ENCODE peak calls at places on chromosomes 4 and X, in ten cellular contexts. S is effector memory CD4-positive, alpha-beta T cell; E is hypothalamus; F is Daoy; N is SW480; D is epithelial cell of esophagus; T is NCI-H1694 treated with DMSO at 0.1 percent for 48 hours; Y is tibial nerve; P is fibroblast of lung; R is 8988T. G is an unnamed sample.

GRCh38 chr4:123661080-123661737 is 264.6 kb downstream of the SPRY1 start:
- DNase-seq in Y (no peak), T (no peak), E (no peak), P (peak), S (no peak), F (no peak), D (peak), N (peak), R (no peak), G (peak)

GRCh38 chrX:106220177-106220576 is 52.1 kb downstream of the PWWP3B start:
- DNase-seq in T (no peak), N (no peak), S (no peak), D (peak), F (no peak), P (no peak), E (no peak), R (no peak), Y (no peak), G (no peak)

GRCh38 chr4:88158360-88159136 is at the start of gene ABCG2:
- DNase-seq in D (peak), S (peak), R (no peak), P (peak), F (peak), N (peak), T (no peak), Y (no peak), E (peak), G (peak)

GRCh38 chrX:106615041-106615440 is 3.3 kb downstream of the RADX start:
- DNase-seq in S (no peak), E (no peak), D (peak), R (no peak), N (no peak), F (no peak), Y (no peak), T (no peak), P (peak), G (no peak)

GRCh38 chrX:150944233-150944632 is 38.9 kb upstream of the HMGB3 start:
- DNase-seq in E (no peak), S (no peak), Y (no peak), R (no peak), F (no peak), P (no peak), N (no peak), D (no peak), T (no peak), G (no peak)

GRCh38 chrX:154481195-154481594 is 2.1 kb upstream of the LAGE3 start:
- DNase-seq in Y (no peak), E (no peak), R (no peak), T (no peak), N (no peak), P (no peak), S (no peak), D (no peak), F (no peak), G (no peak)

GRCh38 chr4:186029731-186030421 is 39.1 kb upstream of the TLR3 start:
- DNase-seq in Y (peak), F (no peak), P (peak), E (no peak), S (no peak), R (no peak), D (peak), T (peak), N (no peak), G (no peak)

GRCh38 chrX:46179748-46180147 is 365.5 kb downstream of the ZNF674 start:
- DNase-seq in T (no peak), S (no peak), R (no peak), F (peak), Y (no peak), E (no peak), D (peak), P (no peak), N (no peak), G (no peak)

GRCh38 chr4:66572949-66573348 is 902.7 kb upstream of the EPHA5 start:
- DNase-seq in F (peak), P (peak), T (no peak), Y (no peak), R (no peak), E (no peak), S (no peak), D (peak), N (no peak), G (no peak)

GRCh38 chr4:110196206-110196870 is 2.1 kb downstream of the ELOVL6 start:
- DNase-seq in P (peak), E (peak), S (peak), Y (no peak), F (peak), R (peak), D (peak), T (no peak), N (peak), G (peak)

GRCh38 chrX:35285289-35285962 is 342.8 kb downstream of the FAM47B start:
- DNase-seq in D (no peak), P (no peak), F (no peak), Y (no peak), E (no peak), T (no peak), N (no peak), S (no peak), R (no peak), G (no peak)

GRCh38 chrX:28847423-28847822 is 260.2 kb downstream of the IL1RAPL1 start:
- DNase-seq in N (peak), E (no peak), Y (peak), R (no peak), T (no peak), S (no peak), F (no peak), P (peak), D (peak), G (no peak)

GRCh38 chrX:40299502-40300118 is 201.9 kb upstream of the BCOR start:
- DNase-seq in T (no peak), Y (no peak), D (no peak), R (no peak), F (no peak), S (no peak), P (no peak), N (no peak), E (no peak), G (no peak)

GRCh38 chrX:84168095-84168494 is 19.9 kb downstream of the RPS6KA6 start:
- DNase-seq in D (peak), S (no peak), P (peak), T (no peak), E (no peak), R (no peak), Y (no peak), N (no peak), F (peak), G (no peak)

GRCh38 chr4:20687894-20688293 is 12.4 kb upstream of the PACRGL start:
- DNase-seq in Y (no peak), E (no peak), F (peak), T (no peak), R (no peak), N (peak), S (no peak), P (peak), D (peak), G (no peak)

GRCh38 chrX:136059350-136059749 is 74.1 kb downstream of the SLC9A6 start:
- DNase-seq in S (no peak), D (no peak), T (no peak), F (no peak), E (no peak), R (no peak), N (no peak), P (no peak), Y (no peak), G (no peak)

GRCh38 chrX:17741123-17741511 is 3.8 kb downstream of the SCML1 start:
- DNase-seq in S (no peak), E (no peak), N (no peak), P (no peak), Y (no peak), T (no peak), F (no peak), D (no peak), R (no peak), G (no peak)

GRCh38 chr4:13917010-13917409 is 289.5 kb upstream of the BOD1L1 start:
- DNase-seq in D (no peak), P (peak), F (no peak), R (no peak), N (no peak), T (no peak), S (no peak), Y (no peak), E (no peak), G (no peak)

GRCh38 chr4:138611721-138612120 is 369.6 kb upstream of the SLC7A11 start:
- DNase-seq in R (no peak), Y (no peak), E (no peak), S (no peak), T (no peak), P (no peak), D (no peak), N (no peak), F (no peak), G (no peak)

GRCh38 chrX:110143454-110144210 is 140.7 kb downstream of the TMEM164 start:
- DNase-seq in F (no peak), N (no peak), S (no peak), T (peak), R (no peak), Y (no peak), D (peak), P (no peak), E (no peak), G (no peak)

GRCh38 chr4:123430031-123430430 is 33.4 kb downstream of the SPRY1 start:
- DNase-seq in R (no peak), D (peak), F (peak), T (no peak), N (no peak), S (no peak), P (no peak), E (no peak), Y (no peak), G (peak)

GRCh38 chrX:134163836-134164235 is 73.1 kb upstream of the CCDC160 start:
- DNase-seq in N (no peak), D (no peak), F (no peak), R (no peak), E (no peak), Y (no peak), P (no peak), S (no peak), T (no peak), G (no peak)